ENCODE peak calls at places on chromosomes 11 and 22, in ten cellular contexts. X, B, S, H, R, J, D, N, U and E are unnamed samples.
A peak's percentile ranks its signal among the peaks of the same experiment; 100 is the strongest.

GRCh38 chr22:44736581-44737413 is 15.6 kb upstream of the ARHGAP8 start:
- DNase-seq in H (no peak), B (no peak), D (no peak), S (no peak), X (no peak), R (no peak), J (no peak), U (no peak), N (no peak), E (no peak)

GRCh38 chr11:19365743-19366410 is 125.1 kb upstream of the E2F8 start:
- DNase-seq in D (no peak), X (peak; percentile 76), S (no peak), J (no peak), N (no peak), R (no peak), H (no peak), U (no peak), B (no peak), E (no peak)

GRCh38 chr22:24969588-24970301 is 17.2 kb downstream of the KIAA1671 start:
- DNase-seq in R (peak; percentile 89), D (peak; percentile 30), N (no peak), J (peak; percentile 52), U (no peak), B (no peak), H (no peak), S (no peak), X (peak; percentile 51), E (no peak)

GRCh38 chr11:94183886-94184264 is 55.2 kb downstream of the PANX1 start:
- DNase-seq in R (peak; percentile 86), D (no peak), B (peak; percentile 71), H (peak; percentile 40), S (peak; percentile 44), X (peak; percentile 79), N (peak; percentile 7), J (peak; percentile 49), U (peak; percentile 74), E (peak; percentile 30)

GRCh38 chr11:70020336-70021214 is 57.5 kb upstream of the ANO1 start:
- DNase-seq in J (no peak), H (no peak), U (no peak), R (no peak), B (no peak), S (no peak), N (no peak), X (peak; percentile 9), D (no peak), E (no peak)

GRCh38 chr11:64244107-64244506 is 2.6 kb downstream of the PPP1R14B start:
- DNase-seq in H (no peak), S (no peak), U (no peak), B (no peak), D (no peak), N (no peak), R (no peak), X (no peak), J (no peak), E (no peak)

GRCh38 chr11:1866226-1866625 is 13.3 kb downstream of the LSP1 start:
- DNase-seq in B (peak; percentile 30), H (no peak), X (no peak), U (no peak), J (no peak), S (no peak), D (no peak), R (no peak), N (no peak), E (no peak)

GRCh38 chr11:122115520-122116343 is at the start of gene BLID:
- DNase-seq in D (no peak), R (peak; percentile 70), S (peak; percentile 36), H (no peak), B (peak; percentile 75), J (peak; percentile 22), X (peak; percentile 63), N (peak; percentile 60), U (peak; percentile 82), E (no peak)

GRCh38 chr11:66359662-66360087 is 11.9 kb downstream of the SLC29A2 start:
- DNase-seq in S (peak; percentile 37), B (no peak), X (no peak), R (peak; percentile 62), N (no peak), U (peak; percentile 40), D (no peak), J (no peak), H (no peak), E (no peak)

GRCh38 chr11:117816846-117817212 is 7.7 kb downstream of the FXYD2 start:
- DNase-seq in S (peak; percentile 54), R (no peak), U (no peak), J (no peak), D (no peak), X (no peak), H (peak; percentile 58), B (no peak), N (no peak), E (peak; percentile 37)

GRCh38 chr11:61817471-61818202 is 834 bp upstream of the FADS1 start:
- DNase-seq in U (no peak), R (peak; percentile 53), N (no peak), S (peak; percentile 18), H (no peak), B (no peak), J (no peak), X (no peak), D (no peak), E (no peak)

GRCh38 chr11:65262381-65262680 is 569 bp downstream of the POLA2 start:
- DNase-seq in J (no peak), N (no peak), U (no peak), X (peak; percentile 54), B (peak; percentile 74), R (no peak), D (no peak), S (no peak), H (no peak), E (no peak)

GRCh38 chr11:3609416-3610265 is 32.2 kb downstream of the ART5 start:
- DNase-seq in N (peak; percentile 9), J (peak; percentile 47), X (peak; percentile 55), B (no peak), H (peak; percentile 31), U (no peak), R (peak; percentile 68), D (no peak), S (peak; percentile 57), E (peak; percentile 21)

GRCh38 chr22:26174280-26174679 is 5.0 kb downstream of the SEZ6L start:
- DNase-seq in U (no peak), X (no peak), B (no peak), H (no peak), J (no peak), D (no peak), N (no peak), R (peak; percentile 87), S (peak; percentile 80), E (no peak)

GRCh38 chr22:38085501-38085900 is 1.5 kb upstream of the SLC16A8 start:
- DNase-seq in H (no peak), N (no peak), U (no peak), B (peak; percentile 15), R (no peak), J (no peak), S (no peak), D (no peak), X (no peak), E (no peak)

GRCh38 chr22:49756656-49757055 is 71.0 kb downstream of the BRD1 start:
- DNase-seq in R (no peak), J (no peak), U (peak; percentile 54), B (no peak), X (no peak), H (no peak), S (no peak), N (no peak), D (no peak), E (no peak)

GRCh38 chr11:116773203-116774112 is 671 bp upstream of the BUD13 start:
- DNase-seq in S (peak; percentile 79), U (no peak), R (no peak), H (peak; percentile 23), B (no peak), D (no peak), X (peak; percentile 45), N (no peak), J (peak; percentile 11), E (no peak)

GRCh38 chr22:36977401-36977861 is 41.8 kb downstream of the TST start:
- DNase-seq in N (peak; percentile 22), J (peak; percentile 22), D (no peak), U (peak; percentile 89), X (peak; percentile 20), S (peak; percentile 74), R (peak; percentile 89), B (peak; percentile 81), H (no peak), E (peak; percentile 88)

GRCh38 chr11:128686045-128686741 is 7.7 kb upstream of the FLI1 start:
- DNase-seq in R (peak; percentile 41), B (no peak), N (no peak), S (no peak), D (no peak), X (no peak), U (no peak), J (no peak), H (no peak), E (no peak)

GRCh38 chr11:104609297-104609696 is 289.0 kb downstream of the CASP12 start:
- DNase-seq in R (peak; percentile 82), N (peak; percentile 49), S (peak; percentile 49), D (no peak), U (no peak), B (no peak), X (peak; percentile 71), J (peak; percentile 16), H (peak; percentile 30), E (peak; percentile 8)

GRCh38 chr22:50473088-50473487 is 1.7 kb downstream of the SBF1 start:
- DNase-seq in N (no peak), X (no peak), S (peak; percentile 57), R (peak; percentile 51), D (no peak), U (no peak), H (no peak), B (no peak), J (no peak), E (peak; percentile 52)

GRCh38 chr11:43987384-43988039 is 45.1 kb downstream of the C11orf96 start:
- DNase-seq in H (no peak), R (peak; percentile 20), B (peak; percentile 74), N (no peak), J (no peak), D (peak; percentile 49), X (peak; percentile 98), U (peak; percentile 82), S (peak; percentile 20), E (no peak)

GRCh38 chr11:119691020-119691666 is 37.9 kb downstream of the NECTIN1 start:
- DNase-seq in H (no peak), N (no peak), S (no peak), R (no peak), B (no peak), D (no peak), J (no peak), X (no peak), U (no peak), E (peak; percentile 46)

GRCh38 chr11:3091846-3092602 is 34.8 kb upstream of the CARS1 start:
- DNase-seq in H (peak; percentile 66), D (no peak), U (peak; percentile 84), B (peak; percentile 79), N (peak; percentile 67), R (peak; percentile 95), X (peak; percentile 48), J (peak; percentile 65), S (peak; percentile 72), E (peak; percentile 75)

GRCh38 chr22:39990688-39991087 is 4.1 kb upstream of the FAM83F start:
- DNase-seq in J (no peak), N (no peak), X (no peak), S (peak; percentile 55), U (no peak), H (no peak), B (no peak), D (no peak), R (peak; percentile 79), E (no peak)

GRCh38 chr22:38174626-38175025 is 7.0 kb downstream of the PLA2G6 start:
- DNase-seq in B (no peak), J (no peak), X (no peak), H (no peak), N (no peak), U (no peak), R (no peak), D (no peak), S (no peak), E (no peak)

GRCh38 chr11:118947091-118947490 is 9.0 kb upstream of the UPK2 start:
- DNase-seq in X (no peak), B (no peak), D (no peak), H (no peak), S (no peak), N (no peak), R (no peak), J (no peak), U (no peak), E (no peak)

GRCh38 chr11:60777572-60777971 is 7.6 kb upstream of the MS4A10 start:
- DNase-seq in N (no peak), X (peak; percentile 77), J (peak; percentile 32), R (no peak), D (peak; percentile 47), S (no peak), U (peak; percentile 12), B (no peak), H (no peak), E (no peak)